ENCODE peak calls at places on chromosomes 13 and 19, in seven cellular contexts. V, C, T, S, U, D and E are unnamed samples.

GRCh38 chr13:40963927-40964326 is 55.2 kb downstream of the ELF1 start:
- DNase-seq in S (peak), C (no peak), T (no peak), U (no peak), V (no peak), D (no peak), E (no peak)

GRCh38 chr19:38277969-38278680 is 13.8 kb downstream of the SPINT2 start:
- DNase-seq in D (no peak), U (no peak), C (no peak), T (no peak), S (no peak), V (peak), E (no peak)

GRCh38 chr13:20354722-20355121 is 122.6 kb upstream of the GJB6 start:
- DNase-seq in S (no peak), U (no peak), C (no peak), V (no peak), T (no peak), D (no peak), E (no peak)

GRCh38 chr13:42393573-42394360 is 121.8 kb downstream of the AKAP11 start:
- DNase-seq in S (no peak), C (no peak), V (no peak), T (no peak), D (no peak), U (no peak), E (no peak)

GRCh38 chr19:42197375-42197817 is 20.1 kb downstream of the DEDD2 start:
- DNase-seq in S (peak), V (no peak), D (no peak), T (no peak), C (no peak), U (no peak), E (no peak)

GRCh38 chr13:37357548-37357947 is 241.0 kb downstream of the POSTN start:
- DNase-seq in C (no peak), S (no peak), U (no peak), V (no peak), D (no peak), T (no peak), E (no peak)

GRCh38 chr13:36712290-36712689 is 38.5 kb downstream of the SERTM1 start:
- DNase-seq in S (no peak), U (no peak), T (no peak), D (no peak), C (no peak), V (no peak), E (no peak)

GRCh38 chr19:50376166-50377050 is at the start of gene NR1H2:
- DNase-seq in U (peak), D (peak), V (peak), T (peak), C (peak), S (peak), E (peak)

GRCh38 chr13:30382836-30383525 is 39.3 kb upstream of the UBE2L5 start:
- DNase-seq in D (no peak), S (no peak), V (no peak), U (no peak), C (no peak), T (no peak), E (no peak)

GRCh38 chr13:99357149-99357596 is 50.0 kb upstream of the GPR183 start:
- DNase-seq in D (no peak), T (peak), U (no peak), S (peak), V (no peak), C (peak), E (peak)

GRCh38 chr19:29837448-29837961 is 25.7 kb downstream of the CCNE1 start:
- DNase-seq in V (no peak), S (no peak), T (no peak), U (no peak), C (no peak), D (no peak), E (peak)

GRCh38 chr19:14339741-14340140 is 41.5 kb upstream of the ADGRE5 start:
- DNase-seq in S (no peak), V (no peak), U (no peak), C (peak), D (no peak), T (no peak), E (no peak)

GRCh38 chr13:113633485-113633873 is 24.5 kb downstream of the ATP4B start:
- DNase-seq in T (no peak), S (no peak), C (no peak), D (no peak), V (no peak), U (no peak), E (no peak)

GRCh38 chr19:36256064-36256463 is 41.2 kb downstream of the ZNF146 start:
- DNase-seq in D (no peak), C (no peak), U (no peak), S (no peak), V (no peak), T (no peak), E (no peak)

GRCh38 chr13:112901951-112902651 is 66.9 kb upstream of the MCF2L start:
- DNase-seq in C (no peak), U (no peak), D (no peak), S (peak), T (no peak), V (no peak), E (no peak)

GRCh38 chr19:45598267-45599011 is 3.6 kb downstream of the GPR4 start:
- DNase-seq in C (no peak), D (no peak), T (no peak), V (no peak), S (peak), U (no peak), E (peak)

GRCh38 chr19:47435883-47436417 is 16.6 kb upstream of the MEIS3 start:
- DNase-seq in S (no peak), V (no peak), D (no peak), C (no peak), T (no peak), U (no peak), E (no peak)

GRCh38 chr13:47306991-47307390 is 410.1 kb upstream of the HTR2A start:
- DNase-seq in S (peak), U (no peak), D (no peak), V (no peak), T (no peak), C (no peak), E (no peak)

GRCh38 chr19:14580623-14581237 is 2.2 kb upstream of the CLEC17A start:
- DNase-seq in T (no peak), V (no peak), S (no peak), U (no peak), D (no peak), C (peak), E (no peak)

GRCh38 chr19:39843919-39844793 is 2.0 kb downstream of the FBL start:
- DNase-seq in C (no peak), T (no peak), D (no peak), U (peak), S (peak), V (peak), E (peak)

GRCh38 chr13:71758823-71759222 is 108.2 kb downstream of the DACH1 start:
- DNase-seq in T (no peak), S (no peak), U (no peak), V (peak), D (no peak), C (no peak), E (no peak)

GRCh38 chr13:64591981-64592380 is 2638.2 kb downstream of the PCDH9 start:
- DNase-seq in D (no peak), V (no peak), U (no peak), T (no peak), C (no peak), S (peak), E (no peak)

GRCh38 chr19:30690935-30691505 is 318.8 kb downstream of the ZNF536 start:
- DNase-seq in S (no peak), V (no peak), C (no peak), T (no peak), U (no peak), D (no peak), E (no peak)

GRCh38 chr19:6235031-6235951 is 44.5 kb downstream of the MLLT1 start:
- DNase-seq in D (no peak), C (no peak), T (no peak), V (no peak), U (no peak), S (no peak), E (no peak)

GRCh38 chr19:43719378-43719868 is 3.5 kb downstream of the IRGC start:
- DNase-seq in T (no peak), U (no peak), S (no peak), V (no peak), D (no peak), C (no peak), E (no peak)

GRCh38 chr19:47228168-47228936 is 2.6 kb downstream of the BBC3 start:
- DNase-seq in T (peak), V (peak), U (peak), C (peak), S (no peak), D (no peak), E (peak)

GRCh38 chr19:9161427-9161826 is 17.4 kb upstream of the OR7D2 start:
- DNase-seq in T (no peak), C (no peak), V (no peak), S (no peak), U (no peak), D (no peak), E (no peak)

GRCh38 chr13:46655727-46656180 is 102.8 kb downstream of the LRCH1 start:
- DNase-seq in U (no peak), T (no peak), C (no peak), V (peak), S (peak), D (no peak), E (no peak)

GRCh38 chr19:30664358-30665058 is 292.3 kb downstream of the ZNF536 start:
- DNase-seq in S (peak), C (no peak), D (no peak), T (no peak), V (peak), U (peak), E (no peak)

GRCh38 chr13:32254416-32254815 is 60.7 kb downstream of the ZAR1L start:
- DNase-seq in T (no peak), U (no peak), V (no peak), C (no peak), D (no peak), S (no peak), E (no peak)

GRCh38 chr19:43476606-43477005 is 11.2 kb upstream of the LYPD3 start:
- DNase-seq in T (no peak), U (no peak), V (no peak), D (no peak), S (peak), C (no peak), E (no peak)

GRCh38 chr13:100339411-100339935 is 249.1 kb downstream of the GGACT start:
- DNase-seq in V (no peak), T (no peak), D (no peak), C (no peak), S (no peak), U (no peak), E (no peak)

GRCh38 chr19:3785938-3786824 is at the start of gene MATK:
- DNase-seq in V (no peak), C (peak), U (no peak), D (no peak), S (no peak), T (peak), E (peak)

GRCh38 chr13:41564046-41564445 is 106.7 kb downstream of the RGCC start:
- DNase-seq in U (no peak), D (no peak), T (no peak), S (peak), C (no peak), V (no peak), E (no peak)

GRCh38 chr19:12847159-12848139 is 9.1 kb downstream of the MAST1 start:
- DNase-seq in V (peak), T (peak), D (peak), U (peak), C (peak), S (peak), E (peak)

GRCh38 chr19:42468273-42468796 is 25.6 kb upstream of the CXCL17 start:
- DNase-seq in S (peak), T (no peak), V (no peak), U (no peak), C (no peak), D (no peak), E (no peak)

GRCh38 chr13:98582947-98583346 is 6.0 kb upstream of the STK24 start:
- DNase-seq in D (no peak), S (no peak), T (no peak), C (no peak), U (no peak), V (no peak), E (no peak)

DNA sequence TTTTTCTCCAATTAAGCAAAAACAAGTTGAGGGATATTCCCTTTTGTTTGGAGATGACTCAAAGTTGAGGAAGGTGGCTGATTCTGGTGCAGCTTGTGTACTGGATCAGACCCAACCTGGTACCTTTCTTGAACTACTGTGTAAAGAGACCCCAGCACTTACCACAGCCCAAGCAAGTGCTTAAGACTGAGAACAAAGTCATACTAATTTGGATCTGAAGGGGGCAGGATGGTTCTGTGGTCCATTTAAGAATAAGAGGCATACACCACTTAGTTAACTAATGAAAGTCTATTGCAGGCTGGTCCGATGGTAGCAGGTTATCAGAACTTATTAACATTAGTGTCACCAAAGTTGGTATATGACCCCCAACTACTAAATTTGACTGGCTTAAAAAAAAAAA is 6.3 kb downstream of the THSD1 start:
- DNase-seq in T (no peak), C (no peak), D (no peak), U (no peak), V (no peak), S (peak), E (no peak)
- TF ChIP-seq CTCF in T (no peak), C (no peak), D (no peak), U (no peak), V (peak), S (peak), E (no peak)

DNA sequence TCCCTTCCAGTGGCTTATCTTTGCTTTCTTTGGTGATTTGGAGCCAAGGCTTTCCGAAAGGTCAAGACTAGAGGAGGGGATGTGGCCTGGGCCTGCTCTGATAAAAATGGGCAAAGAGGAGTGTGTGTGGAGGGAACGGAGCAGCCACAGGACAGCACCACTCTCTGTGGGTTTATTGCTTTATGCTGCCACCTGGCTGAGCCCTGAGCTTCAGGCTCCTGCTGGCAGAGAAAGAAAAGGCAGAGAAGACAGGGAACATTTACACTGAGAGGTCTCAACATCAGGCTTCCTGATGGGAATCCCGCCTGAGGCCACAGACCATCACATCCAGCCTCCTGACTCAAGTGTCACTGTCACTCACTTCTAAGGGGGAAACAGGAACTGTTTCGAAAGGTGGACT is 9.2 kb upstream of the GSX1 start:
- DNase-seq in C (no peak), T (no peak), V (peak), S (peak), D (no peak), U (no peak), E (no peak)
- TF ChIP-seq CTCF in C (peak), T (peak), V (peak), S (peak), D (peak), U (no peak), E (peak)

GRCh38 chr13:78802912-78803311 is 144.0 kb upstream of the OBI1 start:
- DNase-seq in S (no peak), U (no peak), C (no peak), D (no peak), V (no peak), T (no peak), E (no peak)

DNA sequence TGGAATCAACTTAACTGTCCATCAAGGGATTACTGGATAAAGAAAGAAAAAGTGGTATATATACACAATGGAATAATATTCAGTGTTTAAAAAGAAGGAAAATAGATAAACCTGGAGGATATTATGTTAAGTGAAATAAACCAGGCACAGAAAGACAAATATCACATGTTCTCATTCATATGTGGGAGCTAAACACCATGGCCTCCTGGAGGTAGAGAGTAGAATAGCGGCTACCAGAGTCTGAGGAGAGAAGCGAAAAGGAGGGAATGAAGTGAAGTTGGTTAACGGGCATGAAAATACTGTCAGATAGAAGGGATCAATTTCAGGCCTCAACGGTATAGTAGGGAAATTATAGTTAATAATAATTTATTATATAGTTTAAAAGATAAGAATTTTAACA is 147.5 kb upstream of the OBI1 start:
- DNase-seq in S (no peak), T (no peak), U (no peak), D (no peak), V (no peak), C (no peak), E (no peak)
- TF ChIP-seq CTCF in S (peak), T (no peak), U (peak), D (peak), V (peak), C (no peak), E (peak)

GRCh38 chr19:5225486-5226345 is 114.9 kb downstream of the PTPRS start:
- DNase-seq in U (no peak), S (peak), T (peak), C (peak), V (peak), D (peak), E (no peak)
- TF ChIP-seq CTCF in U (peak), S (peak), T (peak), C (peak), V (peak), D (peak), E (peak)

GRCh38 chr19:2096543-2097329 is at the start of gene IZUMO4:
- DNase-seq in D (peak), S (peak), U (peak), T (peak), V (peak), C (peak), E (peak)
- TF ChIP-seq CTCF in D (peak), S (peak), U (peak), T (peak), V (peak), C (peak), E (peak)

GRCh38 chr19:34556500-34556899 is 74.9 kb downstream of the WTIP start:
- DNase-seq in S (peak), C (peak), U (peak), V (peak), T (peak), D (peak), E (no peak)
- TF ChIP-seq CTCF in S (peak), C (peak), U (no peak), V (peak), T (peak), D (peak), E (peak)